ENCODE peak calls at places on chromosomes 1 and 21, in seven cellular contexts. E is sigmoid colon, M is IMR-90, O is Peyer's patch, D is spleen, B is heart left ventricle, S is tibial nerve. L is an unnamed sample.

GRCh38 chr1:10779841-10780240 is 16.6 kb downstream of the CASZ1 start:
- DNase-seq in S (no peak), O (no peak), E (no peak), M (no peak), D (no peak), B (no peak), L (no peak)

GRCh38 chr1:216616425-216616824 is 106.8 kb downstream of the ESRRG start:
- DNase-seq in S (no peak), O (no peak), E (no peak), M (no peak), B (no peak), D (no peak), L (no peak)

GRCh38 chr1:81682490-81682889 is 118.2 kb upstream of the ADGRL2 start:
- DNase-seq in D (no peak), B (no peak), E (no peak), M (peak; percentile 39), O (no peak), S (no peak), L (no peak)

GRCh38 chr21:41678016-41678935 is 88.6 kb downstream of the RIPK4 start:
- DNase-seq in O (peak; percentile 81), S (no peak), E (no peak), B (no peak), D (peak; percentile 58), M (peak; percentile 8), L (peak; percentile 57)

GRCh38 chr21:17829472-17829871 is 10.3 kb upstream of the C21orf91 start:
- DNase-seq in M (peak; percentile 84), D (no peak), B (no peak), E (no peak), S (no peak), O (no peak), L (no peak)

GRCh38 chr1:55375617-55376258 is 160.6 kb upstream of the USP24 start:
- DNase-seq in D (no peak), S (no peak), M (peak; percentile 47), E (no peak), O (peak; percentile 50), B (peak; percentile 60), L (peak; percentile 35)

GRCh38 chr1:119276558-119276957 is 92.0 kb upstream of the HAO2 start:
- DNase-seq in D (no peak), O (no peak), E (no peak), B (no peak), S (no peak), M (no peak), L (no peak)

GRCh38 chr1:118999348-119000071 is 11.4 kb upstream of the TBX15 start:
- DNase-seq in O (no peak), D (peak; percentile 53), S (no peak), B (no peak), E (no peak), M (no peak), L (no peak)

GRCh38 chr1:66405046-66405445 is 128.9 kb upstream of the SGIP1 start:
- DNase-seq in S (no peak), D (no peak), E (no peak), B (no peak), M (peak; percentile 50), O (no peak), L (no peak)

GRCh38 chr1:36083635-36084501 is at the start of gene TEKT2:
- DNase-seq in D (peak; percentile 80), E (peak; percentile 69), O (no peak), B (no peak), S (no peak), M (no peak), L (peak; percentile 72)

GRCh38 chr1:109763646-109764415 is at the start of gene EPS8L3:
- DNase-seq in M (no peak), S (peak; percentile 4), D (peak; percentile 66), B (peak; percentile 6), O (peak; percentile 94), E (peak; percentile 60), L (no peak)

DNA sequence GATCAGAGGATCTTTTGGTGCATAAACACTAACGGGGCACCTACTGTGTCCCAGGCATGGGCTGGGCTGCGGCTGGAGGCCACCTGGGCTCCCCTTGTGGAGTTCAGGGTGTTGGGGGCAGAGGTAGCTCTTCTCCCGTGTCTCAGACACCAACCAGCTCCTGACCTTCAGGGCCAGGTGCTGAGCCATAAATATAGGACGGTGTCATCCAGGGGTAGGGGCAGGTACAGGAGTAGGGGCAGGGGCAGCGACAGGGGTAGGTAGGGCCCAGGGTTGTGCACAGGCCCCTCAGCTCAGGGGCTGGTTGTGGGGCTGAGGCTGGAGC is 18.0 kb upstream of the LRRC3 start:
- DNase-seq in S (no peak), M (no peak), B (no peak), D (no peak), E (peak; percentile 51), O (no peak), L (no peak)
- H3K36me3 ChIP-seq in S (no peaks in the 10 kb centered on the region), M (no peaks in the 10 kb centered on the region), B (no peaks in the 10 kb centered on the region), D (peaks cover 18% of the 10 kb centered on the region), E (no peaks in the 10 kb centered on the region), O (no peaks in the 10 kb centered on the region), L (no peaks in the 10 kb centered on the region)

GRCh38 chr1:61353797-61354406 is 271.5 kb downstream of the NFIA start:
- DNase-seq in O (no peak), B (no peak), M (no peak), D (no peak), E (no peak), S (no peak), L (no peak)

GRCh38 chr1:61358770-61359455 is 276.6 kb downstream of the NFIA start:
- DNase-seq in D (no peak), M (no peak), B (no peak), S (no peak), E (no peak), O (no peak), L (peak; percentile 10)

GRCh38 chr1:61357539-61357938 is 275.2 kb downstream of the NFIA start:
- DNase-seq in B (no peak), D (no peak), S (no peak), E (no peak), O (no peak), M (no peak), L (no peak)

GRCh38 chr1:61352845-61353435 is 270.6 kb downstream of the NFIA start:
- DNase-seq in O (no peak), S (no peak), B (no peak), M (no peak), E (no peak), D (no peak), L (no peak)

DNA sequence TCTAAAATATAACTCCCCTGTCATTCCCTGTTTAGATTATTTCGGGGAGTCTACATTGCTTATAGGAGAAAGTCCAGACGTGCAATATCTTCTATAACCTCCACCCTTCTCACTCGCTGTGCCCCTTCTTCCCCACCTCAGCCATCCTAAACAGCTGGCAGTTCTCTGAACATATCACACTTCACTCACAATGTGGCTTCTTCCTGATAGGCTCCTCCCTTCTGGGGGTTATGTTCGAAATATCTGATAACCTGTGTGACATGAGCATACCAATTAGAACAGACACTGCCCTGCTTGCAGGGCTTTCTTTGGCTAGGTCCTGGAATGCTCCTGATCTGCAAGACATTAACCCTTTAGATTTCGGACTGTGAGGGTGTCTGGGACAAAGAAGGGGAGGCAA is 274.6 kb downstream of the NFIA start:
- DNase-seq in B (no peak), E (no peak), S (no peak), M (no peak), O (no peak), D (no peak), L (no peak)
- TF ChIP-seq POLR2A in B (no peak), E (no peak), S (no peak), M (no peak), O (no peak), D (no peak), L (no peak)

DNA sequence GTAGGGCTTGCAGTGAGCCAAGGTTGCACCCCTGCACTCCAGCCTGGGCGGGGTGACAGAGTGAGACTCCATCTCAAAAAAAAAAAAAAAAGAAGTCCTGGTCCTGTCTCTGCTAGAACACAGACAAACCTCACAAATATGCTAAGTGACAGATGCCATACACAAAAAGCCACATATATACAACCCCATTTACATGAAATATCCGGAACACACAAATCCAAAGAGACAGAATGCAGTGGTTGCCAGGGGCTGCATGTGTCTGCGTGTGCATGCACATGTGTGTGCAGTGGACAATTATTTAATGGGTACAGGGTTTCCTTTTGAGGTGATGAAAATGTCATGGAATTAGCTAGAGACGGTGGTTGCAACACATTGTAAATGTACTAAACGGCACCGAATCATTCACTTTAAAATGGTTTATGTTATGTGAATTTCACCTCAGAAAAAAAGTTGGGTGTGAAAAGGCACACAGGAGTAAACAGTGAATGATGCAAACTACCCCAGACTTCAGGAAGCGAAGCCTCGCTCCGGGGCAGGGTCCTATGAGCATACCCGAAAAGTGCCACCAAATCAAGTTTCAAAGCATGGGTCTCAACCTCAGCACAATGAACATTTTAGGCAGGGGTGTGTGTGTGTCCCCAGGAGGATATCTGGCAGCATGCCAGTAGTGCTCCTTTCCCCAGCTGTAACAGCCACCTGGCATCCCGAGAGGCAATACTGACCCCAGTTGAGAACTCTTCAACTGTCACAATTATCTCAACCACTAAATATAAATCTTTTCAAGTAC is 48.3 kb downstream of the GNB1 start:
- DNase-seq in S (no peak), E (peak; percentile 62), B (no peak), D (peak; percentile 21), M (no peak), O (peak; percentile 74), L (peak; percentile 19)
- H3K4me1 ChIP-seq in S (no peaks in the 10 kb centered on the region), E (no peaks in the 10 kb centered on the region), B (peaks cover 59% of the 10 kb centered on the region), D (peaks cover 91% of the 10 kb centered on the region), M (no peaks in the 10 kb centered on the region), O (peaks cover 19% of the 10 kb centered on the region), L (peaks cover 55% of the 10 kb centered on the region)

GRCh38 chr1:52026278-52026677 is 7.3 kb downstream of the KTI12 start:
- DNase-seq in E (no peak), O (no peak), D (no peak), S (no peak), M (no peak), B (no peak), L (no peak)
- H3K36me3 ChIP-seq in E (peaks cover 65% of the 10 kb centered on the region), O (no peaks in the 10 kb centered on the region), D (peaks cover 33% of the 10 kb centered on the region), S (peaks cover 6% of the 10 kb centered on the region), M (peaks cover 24% of the 10 kb centered on the region), B (peaks cover 69% of the 10 kb centered on the region), L (peaks cover 27% of the 10 kb centered on the region)

L was measured in thyroid gland.